ENCODE peak calls at places on chromosome X, in four cellular contexts. U is IMR-90, G is endothelial cell of umbilical vein, N is K562. Y is an unnamed sample.

GRCh38 chrX:136168929-136169735 is 21.8 kb downstream of the FHL1 start:
- DNase-seq in U (peak), G (peak), N (peak), Y (no peak)

GRCh38 chrX:123961268-123962005 is at the start of gene STAG2:
- DNase-seq in U (peak), G (peak), N (peak), Y (peak)

GRCh38 chrX:397575-397974 is 10.9 kb upstream of the PPP2R3B start:
- DNase-seq in U (peak), G (peak), N (no peak), Y (no peak)

GRCh38 chrX:131626681-131627296 is 82.9 kb downstream of the OR13H1 start:
- DNase-seq in U (no peak), G (no peak), N (no peak), Y (no peak)

GRCh38 chrX:10327651-10328050 is 170.9 kb downstream of the CLCN4 start:
- DNase-seq in U (peak), G (no peak), N (no peak), Y (no peak)

GRCh38 chrX:136030357-136031225 is 45.4 kb downstream of the SLC9A6 start:
- DNase-seq in U (peak), G (peak), N (no peak), Y (no peak)

GRCh38 chrX:78102100-78102499 is 1.9 kb upstream of the PGK1 start:
- DNase-seq in U (peak), G (no peak), N (no peak), Y (no peak)

GRCh38 chrX:49761481-49761880 is 65.7 kb upstream of the PAGE1 start:
- DNase-seq in U (peak), G (peak), N (peak), Y (no peak)

GRCh38 chrX:47174376-47174775 is 19.3 kb upstream of the UBA1 start:
- DNase-seq in U (no peak), G (no peak), N (no peak), Y (no peak)

GRCh38 chrX:63784902-63785692 is at the start of gene ARHGEF9:
- DNase-seq in U (no peak), G (no peak), N (no peak), Y (no peak)

GRCh38 chrX:46694549-46694948 is 64.4 kb downstream of the SLC9A7 start:
- DNase-seq in U (no peak), G (no peak), N (no peak), Y (no peak)

DNA sequence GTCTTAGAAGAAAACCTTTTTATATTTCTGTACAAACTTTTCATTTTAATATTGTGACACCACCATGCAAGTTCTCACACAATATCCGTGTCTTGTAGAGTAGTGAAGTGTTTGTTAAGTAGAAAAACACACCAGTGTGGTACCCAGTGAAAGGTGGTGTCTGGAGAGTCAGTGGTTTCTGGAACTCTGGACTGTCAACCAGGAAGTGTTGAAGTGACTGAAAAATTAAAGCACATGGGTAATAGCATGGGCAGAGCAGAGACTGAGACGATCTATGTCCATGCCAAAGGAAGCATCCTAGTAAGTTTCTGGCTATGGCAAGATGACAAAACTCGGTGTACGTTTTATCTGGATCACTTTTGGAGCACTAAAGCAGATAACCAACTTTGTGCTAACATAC is 22.2 kb downstream of the RAB9A start:
- DNase-seq in U (no peak), G (no peak), N (no peak), Y (no peak)
- TF ChIP-seq FOS in U (no peak), G (no peak), N (no peak), Y (no peak)

GRCh38 chrX:70426286-70427278 is 3.5 kb downstream of the GDPD2 start:
- DNase-seq in U (no peak), G (no peak), N (no peak), Y (no peak)

GRCh38 chrX:70422886-70423336 is at the start of gene GDPD2:
- DNase-seq in U (no peak), G (no peak), N (no peak), Y (no peak)

GRCh38 chrX:70423937-70424336 is 823 bp downstream of the GDPD2 start:
- DNase-seq in U (no peak), G (no peak), N (no peak), Y (no peak)

GRCh38 chrX:70424801-70425200 is 1.7 kb downstream of the GDPD2 start:
- DNase-seq in U (no peak), G (no peak), N (no peak), Y (no peak)

GRCh38 chrX:70421618-70422017 is 1.5 kb upstream of the GDPD2 start:
- DNase-seq in U (no peak), G (peak), N (no peak), Y (no peak)
- TF ChIP-seq FOS in U (no peak), G (no peak), N (no peak), Y (no peak)

GRCh38 chrX:51395474-51395806 is 62.8 kb downstream of the NUDT10 start:
- DNase-seq in U (no peak), G (no peak), N (no peak), Y (no peak)

GRCh38 chrX:51395807-51396728 is 63.4 kb downstream of the NUDT10 start:
- DNase-seq in U (no peak), G (no peak), N (peak), Y (no peak)
- TF ChIP-seq FOS in U (no peak), G (no peak), N (no peak), Y (no peak)

DNA sequence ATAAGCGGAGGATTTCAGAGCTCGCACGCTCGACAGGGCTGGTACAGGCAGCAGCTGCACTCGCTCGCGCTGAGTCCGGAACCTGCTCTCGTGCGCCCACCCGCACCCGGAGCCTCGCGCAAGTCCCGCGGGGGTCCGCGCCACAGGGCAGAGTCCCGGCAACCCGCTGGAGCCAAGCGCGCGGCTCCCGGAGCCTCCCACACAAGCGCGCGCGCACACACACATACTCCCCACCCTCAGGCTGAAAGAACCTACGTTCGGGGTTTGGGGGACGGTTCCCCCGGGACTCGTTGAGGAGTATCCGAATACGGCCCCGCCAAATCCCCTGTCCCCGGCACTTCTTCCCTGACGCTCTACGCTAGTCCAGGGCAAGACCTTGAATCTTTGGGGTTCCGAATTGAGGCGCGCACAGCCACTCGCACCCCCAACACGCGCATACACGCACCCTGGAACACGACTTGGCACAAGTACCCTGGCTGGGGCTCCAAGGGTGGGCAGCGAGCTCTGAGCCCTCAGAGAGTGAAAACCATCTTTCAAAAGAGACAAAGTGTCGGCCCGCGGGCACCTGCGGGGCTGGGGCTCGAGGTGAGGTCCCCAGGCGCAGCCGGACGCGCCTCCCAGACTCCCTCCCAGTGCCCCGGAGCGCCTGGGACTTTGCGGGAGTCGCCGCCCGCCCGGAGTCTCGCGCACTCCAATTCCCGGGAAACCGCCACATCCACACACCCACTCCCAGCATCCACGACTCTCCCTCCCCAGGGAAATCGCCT is 942 bp downstream of the ANOS1 start:
- DNase-seq in U (no peak), G (no peak), N (no peak), Y (no peak)
- TF ChIP-seq FOS in U (no peak), G (no peak), N (no peak), Y (no peak)

GRCh38 chrX:23782863-23783568 is at the start of gene SAT1:
- DNase-seq in U (peak), G (peak), N (peak), Y (peak)
- TF ChIP-seq FOS in U (no peak), G (no peak), N (peak), Y (no peak)

GRCh38 chrX:153611298-153612095 is 12.6 kb upstream of the CCNQ start:
- DNase-seq in U (no peak), G (no peak), N (no peak), Y (no peak)

GRCh38 chrX:153609917-153610833 is 11.2 kb upstream of the CCNQ start:
- DNase-seq in U (peak), G (peak), N (peak), Y (no peak)

GRCh38 chrX:153610834-153611209 is 11.9 kb upstream of the CCNQ start:
- DNase-seq in U (no peak), G (no peak), N (no peak), Y (no peak)

GRCh38 chrX:153614818-153615217 is 15.9 kb upstream of the CCNQ start:
- DNase-seq in U (no peak), G (no peak), N (no peak), Y (no peak)

DNA sequence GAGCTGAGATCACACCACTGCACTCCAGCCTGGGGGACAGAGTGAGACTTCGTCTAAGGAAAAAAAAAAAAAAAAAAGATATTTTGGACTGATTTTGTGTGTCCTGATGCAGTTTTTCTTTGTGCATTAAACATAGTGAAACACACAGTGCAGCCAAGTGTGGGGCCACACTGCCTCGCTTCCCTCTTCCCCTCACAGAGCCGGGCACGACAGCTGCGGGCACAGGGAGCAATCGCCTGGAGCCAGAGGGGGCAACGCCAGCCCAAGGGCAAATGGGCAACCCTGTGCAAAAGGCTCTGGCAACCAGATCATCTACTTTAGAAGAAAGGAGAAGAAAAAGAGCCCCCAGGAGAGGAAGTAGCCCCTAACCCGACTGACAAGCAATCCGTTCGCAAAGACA is 13.5 kb upstream of the CCNQ start:
- DNase-seq in U (no peak), G (no peak), N (no peak), Y (no peak)
- TF ChIP-seq FOS in U (no peak), G (no peak), N (no peak), Y (no peak)

Y was measured in GM12878.